ENCODE peak calls at places on chromosomes 7 and 10, in eight cellular contexts. J is IMR-90, E is pancreas, S is heart left ventricle, I is bronchial epithelial cell, K is astrocyte of the spinal cord, P is right lobe of liver, L is endothelial cell. G is an unnamed sample.

GRCh38 chr7:13327669-13328068 is 640.2 kb downstream of the ARL4A start:
- DNase-seq in P (no peak), I (no peak), L (no peak), K (peak), S (no peak), E (no peak), J (peak), G (no peak)

GRCh38 chr7:149811221-149811620 is 27.0 kb upstream of the ZNF862 start:
- DNase-seq in K (no peak), J (peak), P (no peak), L (no peak), I (no peak), S (no peak), E (no peak), G (no peak)

GRCh38 chr7:158447206-158448171 is 140.1 kb downstream of the PTPRN2 start:
- DNase-seq in P (no peak), J (no peak), I (no peak), K (no peak), E (peak), S (no peak), L (no peak), G (no peak)

GRCh38 chr7:158729646-158730382 is 25.2 kb upstream of the NCAPG2 start:
- DNase-seq in L (no peak), P (no peak), I (no peak), S (no peak), K (no peak), J (no peak), E (no peak), G (no peak)

GRCh38 chr7:149291036-149291835 is 29.2 kb downstream of the ZNF783 start:
- DNase-seq in P (no peak), E (no peak), K (no peak), L (no peak), I (no peak), J (no peak), S (no peak), G (no peak)

GRCh38 chr10:44818721-44819127 is 92.4 kb upstream of the TMEM72 start:
- DNase-seq in S (no peak), J (peak), E (no peak), K (peak), L (no peak), I (no peak), P (no peak), G (no peak)

GRCh38 chr7:133529861-133530260 is 277.0 kb downstream of the EXOC4 start:
- DNase-seq in J (no peak), E (no peak), S (no peak), L (no peak), P (no peak), I (no peak), K (no peak), G (no peak)

GRCh38 chr10:86693721-86694369 is 25.5 kb downstream of the LDB3 start:
- DNase-seq in I (peak), P (peak), J (peak), S (no peak), E (peak), K (peak), L (peak), G (peak)

GRCh38 chr7:78081344-78081743 is 282.8 kb downstream of the PHTF2 start:
- DNase-seq in P (no peak), S (no peak), L (no peak), E (no peak), K (no peak), J (no peak), I (no peak), G (no peak)

GRCh38 chr10:131514454-131514853 is 202.9 kb upstream of the TCERG1L start:
- DNase-seq in S (no peak), L (no peak), J (no peak), E (no peak), I (peak), K (no peak), P (no peak), G (peak)

GRCh38 chr10:103843854-103844567 is 11.4 kb downstream of the SH3PXD2A start:
- DNase-seq in K (no peak), J (peak), S (peak), I (no peak), E (peak), P (no peak), L (no peak), G (no peak)

GRCh38 chr10:69814251-69814650 is 12.5 kb downstream of the COL13A1 start:
- DNase-seq in E (no peak), L (no peak), S (no peak), J (no peak), P (no peak), K (no peak), I (no peak), G (no peak)

GRCh38 chr7:134548877-134549276 is at the start of gene AKR1B15:
- DNase-seq in K (no peak), E (no peak), L (no peak), J (peak), P (no peak), I (peak), S (no peak), G (no peak)

GRCh38 chr7:99928994-99929729 is at the start of gene GJC3:
- DNase-seq in L (peak), E (peak), K (peak), S (peak), I (peak), J (peak), P (peak), G (peak)

GRCh38 chr10:69269761-69270160 is 8.5 kb upstream of the HK1 start:
- DNase-seq in S (no peak), I (peak), E (no peak), J (peak), K (no peak), L (no peak), P (no peak), G (no peak)

GRCh38 chr7:128814496-128814895 is 15.7 kb upstream of the FLNC start:
- DNase-seq in S (no peak), K (no peak), L (no peak), P (no peak), J (no peak), E (no peak), I (no peak), G (no peak)

GRCh38 chr7:75010036-75010435 is 45.5 kb downstream of the CASTOR2 start:
- DNase-seq in E (no peak), S (no peak), P (no peak), J (no peak), L (no peak), I (no peak), K (no peak), G (no peak)

GRCh38 chr7:129831424-129832058 is 121.2 kb downstream of the UBE2H start:
- DNase-seq in P (no peak), S (no peak), I (peak), J (peak), L (no peak), E (peak), K (peak), G (no peak)

GRCh38 chr7:102072636-102073209 is 213.9 kb upstream of the SH2B2 start:
- DNase-seq in K (no peak), L (no peak), P (no peak), I (no peak), S (no peak), J (peak), E (no peak), G (no peak)

GRCh38 chr10:11483189-11484148 is 128.0 kb downstream of the USP6NL start:
- DNase-seq in E (no peak), S (no peak), K (no peak), I (no peak), J (no peak), L (no peak), P (no peak), G (no peak)

GRCh38 chr10:122421747-122422146 is 32.7 kb upstream of the ARMS2 start:
- DNase-seq in K (no peak), J (no peak), S (no peak), E (no peak), I (no peak), P (no peak), L (no peak), G (no peak)

GRCh38 chr7:137577184-137577583 is 233.7 kb upstream of the PTN start:
- DNase-seq in L (no peak), K (peak), E (no peak), I (no peak), P (no peak), S (no peak), J (no peak), G (no peak)

GRCh38 chr10:69515699-69516547 is 57.3 kb downstream of the NEUROG3 start:
- DNase-seq in S (peak), K (peak), L (peak), I (peak), J (peak), P (peak), E (peak), G (peak)

GRCh38 chr7:84783161-84783803 is 403.6 kb downstream of the SEMA3D start:
- DNase-seq in L (no peak), S (no peak), P (no peak), E (no peak), I (peak), J (peak), K (peak), G (peak)

GRCh38 chr7:106717997-106718871 is 57.3 kb upstream of the CCDC71L start:
- DNase-seq in P (no peak), L (no peak), E (no peak), S (peak), I (peak), J (peak), K (peak), G (peak)

GRCh38 chr7:3510101-3511020 is 209.3 kb downstream of the SDK1 start:
- DNase-seq in I (no peak), J (peak), K (peak), S (no peak), E (no peak), L (no peak), P (no peak), G (no peak)

GRCh38 chr10:26441491-26442214 is 3.5 kb downstream of the APBB1IP start:
- DNase-seq in P (no peak), E (no peak), J (no peak), L (no peak), K (peak), S (no peak), I (no peak), G (no peak)

GRCh38 chr7:33054261-33054964 is 8.2 kb downstream of the NT5C3A start:
- DNase-seq in L (no peak), S (no peak), K (no peak), P (no peak), E (no peak), J (peak), I (peak), G (no peak)

GRCh38 chr7:134660961-134661376 is 14.3 kb downstream of the BPGM start:
- DNase-seq in P (no peak), I (peak), K (peak), J (peak), L (no peak), S (no peak), E (no peak), G (no peak)

GRCh38 chr7:44290250-44290616 is 35.2 kb downstream of the CAMK2B start:
- DNase-seq in S (peak), J (no peak), P (peak), E (no peak), K (no peak), I (no peak), L (no peak), G (no peak)

GRCh38 chr10:7572435-7572834 is 94.3 kb downstream of the ITIH5 start:
- DNase-seq in P (no peak), E (no peak), K (peak), J (no peak), S (no peak), I (no peak), L (no peak), G (no peak)

GRCh38 chr7:101390901-101391301 is 28.2 kb downstream of the COL26A1 start:
- DNase-seq in E (no peak), I (no peak), L (peak), P (peak), K (peak), J (no peak), S (peak), G (no peak)

GRCh38 chr10:107701947-107702346 is 537.4 kb upstream of the SORCS1 start:
- DNase-seq in I (peak), L (no peak), K (no peak), J (peak), S (no peak), P (no peak), E (no peak), G (no peak)

GRCh38 chr10:102067091-102067916 is 2.2 kb downstream of the HPS6 start:
- DNase-seq in K (no peak), L (no peak), E (no peak), J (no peak), P (no peak), S (no peak), I (no peak), G (no peak)

GRCh38 chr10:102065561-102066420 is 642 bp downstream of the HPS6 start:
- DNase-seq in L (peak), I (no peak), J (peak), S (no peak), P (peak), E (peak), K (no peak), G (peak)

GRCh38 chr10:102068216-102068615 is 3.1 kb downstream of the HPS6 start:
- DNase-seq in E (peak), J (no peak), P (peak), S (peak), I (no peak), K (no peak), L (no peak), G (peak)

GRCh38 chr10:102066421-102067068 is 1.4 kb downstream of the HPS6 start:
- DNase-seq in J (no peak), I (no peak), L (no peak), E (no peak), K (no peak), S (no peak), P (no peak), G (no peak)

GRCh38 chr10:102069066-102069465 is 3.9 kb downstream of the HPS6 start:
- DNase-seq in L (no peak), K (no peak), P (no peak), J (no peak), E (no peak), I (no peak), S (no peak), G (no peak)
- TF ChIP-seq CTCF in L (no peak), K (no peak), P (no peak), J (no peak), E (no peak), I (no peak), S (no peak), G (no peak)

GRCh38 chr10:29865700-29866355 is 193.6 kb downstream of the JCAD start:
- DNase-seq in L (no peak), E (no peak), J (peak), P (no peak), K (no peak), I (peak), S (no peak), G (peak)

GRCh38 chr10:29870522-29871044 is 188.8 kb downstream of the JCAD start:
- DNase-seq in I (no peak), P (no peak), J (no peak), S (no peak), K (no peak), L (no peak), E (no peak), G (no peak)

GRCh38 chr10:29869593-29869992 is 189.8 kb downstream of the JCAD start:
- DNase-seq in E (no peak), P (no peak), S (no peak), J (no peak), I (no peak), K (no peak), L (no peak), G (no peak)

GRCh38 chr10:29862926-29863614 is 196.3 kb downstream of the JCAD start:
- DNase-seq in J (peak), K (peak), E (no peak), P (no peak), L (no peak), S (no peak), I (peak), G (peak)

DNA sequence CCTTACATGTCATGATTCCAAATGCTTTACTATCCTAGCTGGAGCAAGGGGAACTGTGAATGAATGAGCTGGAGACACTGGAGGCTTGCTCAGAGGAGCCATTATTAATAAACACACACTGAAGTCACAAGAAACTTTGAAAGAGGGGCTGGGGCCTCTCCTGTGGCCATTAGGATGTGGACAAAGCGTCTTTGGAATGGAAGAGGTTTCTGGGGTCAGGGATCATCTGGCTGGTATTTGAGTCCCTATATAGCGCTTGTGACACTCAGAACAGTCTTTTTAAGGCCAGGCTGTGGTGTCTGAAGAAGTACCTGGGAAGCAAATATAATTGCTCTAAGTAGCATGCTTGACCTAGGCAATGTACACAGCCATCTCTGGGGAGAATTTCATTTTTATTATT is 193.0 kb downstream of the JCAD start:
- DNase-seq in L (no peak), K (no peak), S (no peak), E (no peak), P (no peak), J (no peak), I (no peak), G (no peak)
- TF ChIP-seq CTCF in L (no peak), K (no peak), S (no peak), E (no peak), P (no peak), J (no peak), I (no peak), G (no peak)

DNA sequence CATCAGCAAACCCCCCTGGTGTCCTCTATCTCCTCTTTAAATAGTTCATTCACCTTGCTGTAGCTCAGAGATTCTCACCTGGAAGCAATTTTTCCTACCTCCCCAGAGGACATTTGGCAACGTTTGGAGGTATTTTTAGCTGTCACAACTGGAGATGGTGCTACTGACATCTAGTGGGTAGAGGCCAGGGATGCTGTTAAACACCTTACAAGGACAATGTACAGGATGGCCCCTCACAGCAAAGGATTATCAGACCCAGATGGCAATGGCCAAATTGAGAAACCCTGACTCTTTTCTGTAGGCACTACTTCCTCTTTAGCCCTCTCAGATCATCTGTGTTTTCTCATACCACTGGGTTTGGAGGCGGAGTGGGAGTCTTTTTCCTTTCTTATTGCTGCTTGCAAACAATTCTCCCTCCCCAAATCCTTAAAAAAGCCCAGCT is 13.2 kb upstream of the TRA2A start:
- DNase-seq in S (no peak), P (no peak), J (peak), L (peak), E (no peak), K (peak), I (peak), G (peak)
- TF ChIP-seq CTCF in S (no peak), P (peak), J (peak), L (no peak), E (no peak), K (peak), I (peak), G (peak)

GRCh38 chr7:953547-954327 is 743 bp downstream of the ADAP1 start:
- DNase-seq in E (peak), P (peak), I (peak), J (peak), L (no peak), S (peak), K (no peak), G (peak)

GRCh38 chr7:952548-953441 is 1.7 kb downstream of the ADAP1 start:
- DNase-seq in S (no peak), K (no peak), J (no peak), E (no peak), I (no peak), L (no peak), P (peak), G (no peak)

GRCh38 chr7:956031-956430 is 1.6 kb upstream of the ADAP1 start:
- DNase-seq in S (no peak), J (no peak), E (no peak), L (no peak), K (no peak), P (peak), I (no peak), G (no peak)

GRCh38 chr7:951881-952547 is 2.5 kb downstream of the ADAP1 start:
- DNase-seq in K (no peak), P (peak), I (no peak), S (no peak), L (no peak), J (no peak), E (no peak), G (no peak)

DNA sequence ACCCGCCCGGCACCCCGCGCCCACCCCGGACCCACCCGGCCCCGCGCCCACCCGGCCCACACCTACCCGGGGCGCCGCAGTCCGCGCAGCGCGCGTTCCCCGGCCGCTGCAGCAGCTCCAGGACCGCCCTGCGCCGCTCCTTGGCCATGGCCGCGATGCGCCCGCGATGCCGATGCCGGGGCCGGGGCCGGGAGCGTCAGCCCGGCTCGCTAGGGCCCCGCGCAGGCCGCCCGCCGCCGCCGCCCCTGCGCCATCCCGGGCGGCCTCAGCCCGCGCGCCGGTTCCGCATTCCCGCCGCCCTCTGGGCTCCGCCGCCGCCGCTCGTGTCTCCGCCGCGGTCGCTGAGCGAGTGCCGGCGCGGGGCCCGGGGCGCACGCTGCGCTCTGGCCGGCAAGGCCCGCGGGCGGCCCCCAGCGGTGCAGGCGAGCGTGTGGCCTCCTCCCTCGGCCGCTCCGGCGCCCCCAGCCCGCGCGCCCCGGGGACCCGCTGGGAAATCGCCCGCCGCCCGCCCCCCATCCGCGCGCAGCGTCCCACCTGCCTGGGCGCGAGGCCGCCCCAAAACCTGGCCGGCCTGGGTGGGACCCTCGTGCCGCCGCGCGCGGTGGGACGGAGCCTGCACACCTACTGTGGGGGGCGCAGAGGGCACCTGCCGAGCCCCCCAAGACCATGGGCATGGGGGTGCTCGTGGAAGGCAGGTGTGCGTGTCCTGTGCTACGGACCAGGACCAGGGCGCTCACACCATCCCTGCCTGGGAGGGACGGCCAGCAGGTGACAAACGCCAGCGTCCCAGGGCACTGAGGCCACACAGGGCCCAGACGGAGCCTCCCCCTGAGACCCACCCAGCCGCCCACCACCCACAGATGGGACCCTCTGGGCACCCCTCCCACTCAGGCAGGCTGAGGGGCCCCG is at the start of gene ADAP1:
- DNase-seq in P (peak), I (peak), S (no peak), E (no peak), K (no peak), J (peak), L (peak), G (peak)
- TF ChIP-seq CTCF in P (peak), I (peak), S (peak), E (no peak), K (no peak), J (peak), L (no peak), G (peak)

GRCh38 chr10:80855348-80855971 is 317.8 kb downstream of the SH2D4B start:
- DNase-seq in S (no peak), L (peak), E (no peak), K (no peak), P (peak), I (peak), J (no peak), G (peak)
- TF ChIP-seq CTCF in S (peak), L (peak), E (no peak), K (peak), P (peak), I (peak), J (no peak), G (peak)

GRCh38 chr7:151472644-151473380 is 32.9 kb upstream of the CRYGN start:
- DNase-seq in S (no peak), J (no peak), P (no peak), I (no peak), E (no peak), L (no peak), K (peak), G (no peak)
- TF ChIP-seq CTCF in S (no peak), J (no peak), P (no peak), I (no peak), E (no peak), L (no peak), K (no peak), G (no peak)